ENCODE peak calls at places on chromosomes 3 and 15, in six cellular contexts. S is GM23338, Q is GM23248, N is neural progenitor cell, Z is hepatocyte, M is HCT116. V is an unnamed sample.

GRCh38 chr3:33790091-33790490 is 8.3 kb upstream of the PDCD6IP start:
- DNase-seq in M (no peak), Z (no peak), S (no peak), N (no peak), Q (no peak), V (no peak)

GRCh38 chr3:105970283-105970682 is 101.5 kb upstream of the CBLB start:
- DNase-seq in Z (peak; percentile 11), S (no peak), N (no peak), Q (peak; percentile 69), M (no peak), V (no peak)

GRCh38 chr3:196096382-196096953 is 14.6 kb upstream of the TFRC start:
- DNase-seq in N (no peak), S (no peak), Q (peak; percentile 8), M (no peak), Z (no peak), V (peak; percentile 98)

GRCh38 chr15:77706482-77707244 is 74.0 kb upstream of the LINGO1 start:
- DNase-seq in M (no peak), N (no peak), S (no peak), Q (no peak), Z (no peak), V (no peak)

GRCh38 chr3:194659778-194660177 is 12.2 kb downstream of the LSG1 start:
- DNase-seq in Z (no peak), S (no peak), M (no peak), Q (peak; percentile 9), N (no peak), V (no peak)

GRCh38 chr15:40499931-40500330 is 29.1 kb downstream of the CHST14 start:
- DNase-seq in Z (no peak), Q (no peak), N (no peak), S (no peak), M (no peak), V (no peak)

GRCh38 chr3:121883507-121883906 is 10.7 kb upstream of the SLC15A2 start:
- DNase-seq in Z (peak; percentile 20), M (peak; percentile 18), S (peak; percentile 68), N (peak; percentile 49), Q (peak; percentile 17), V (no peak)

GRCh38 chr3:188627652-188628051 is 473.7 kb downstream of the LPP start:
- DNase-seq in S (no peak), Q (peak; percentile 85), N (no peak), Z (no peak), M (peak; percentile 35), V (no peak)

GRCh38 chr3:3666664-3667063 is 132.6 kb upstream of the LRRN1 start:
- DNase-seq in Q (no peak), M (no peak), Z (no peak), N (no peak), S (no peak), V (peak; percentile 23)

GRCh38 chr3:185175370-185175987 is 22.6 kb upstream of the C3orf70 start:
- DNase-seq in S (peak; percentile 67), M (no peak), Q (no peak), Z (peak; percentile 73), N (peak; percentile 30), V (peak; percentile 72)

GRCh38 chr3:43894176-43895049 is 203.7 kb downstream of the ABHD5 start:
- DNase-seq in N (peak; percentile 93), M (peak; percentile 22), Z (peak; percentile 93), S (peak; percentile 85), Q (peak; percentile 89), V (peak; percentile 66)

GRCh38 chr3:87350367-87351199 is 74.2 kb upstream of the POU1F1 start:
- DNase-seq in N (peak; percentile 68), Q (peak; percentile 71), M (peak; percentile 38), Z (peak; percentile 75), S (peak; percentile 72), V (peak; percentile 65)

DNA sequence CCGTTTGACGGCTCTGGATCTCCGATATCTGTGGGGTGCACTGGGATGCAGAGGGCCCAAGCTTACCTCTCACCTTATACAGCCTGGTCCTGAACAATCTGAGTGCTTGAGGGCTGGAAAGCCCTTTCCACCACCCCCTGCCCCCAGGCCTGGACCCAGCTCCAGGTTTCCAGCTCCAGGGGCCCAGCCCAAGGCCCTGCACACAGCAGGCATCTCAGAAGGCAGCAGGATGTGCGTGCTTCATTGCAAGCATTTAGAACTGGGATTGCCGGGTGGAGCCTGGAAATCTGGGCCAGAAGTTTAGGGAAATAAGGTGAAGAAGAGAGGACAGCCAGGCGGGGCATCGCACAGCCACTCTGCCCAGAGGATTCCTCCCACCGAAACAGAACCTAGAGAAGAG is 25.6 kb downstream of the CCDC33 start:
- DNase-seq in Q (no peak), S (no peak), N (no peak), M (no peak), Z (no peak), V (no peak)
- H3K27me3 ChIP-seq in Q (peaks cover 38% of the 10 kb centered on the region), S (no peaks in the 10 kb centered on the region), N (no peaks in the 10 kb centered on the region), M (peaks cover 47% of the 10 kb centered on the region), Z (peaks cover 11% of the 10 kb centered on the region), V (peaks cover 96% of the 10 kb centered on the region)

GRCh38 chr3:172398484-172398883 is 49.8 kb downstream of the GHSR start:
- DNase-seq in S (no peak), M (no peak), Z (no peak), Q (no peak), N (no peak), V (no peak)
- H3K36me3 ChIP-seq in S (no peaks in the 10 kb centered on the region), M (no peaks in the 10 kb centered on the region), Z (no peaks in the 10 kb centered on the region), Q (peaks cover 79% of the 10 kb centered on the region), N (peaks cover 4% of the 10 kb centered on the region), V (no peaks in the 10 kb centered on the region)

GRCh38 chr3:146072061-146072460 is 88.9 kb downstream of the PLOD2 start:
- DNase-seq in S (no peak), M (no peak), N (no peak), Z (no peak), Q (no peak), V (no peak)

GRCh38 chr3:146080578-146080977 is 80.4 kb downstream of the PLOD2 start:
- DNase-seq in N (no peak), Q (no peak), S (no peak), Z (no peak), M (no peak), V (no peak)

GRCh38 chr3:146078031-146078430 is 83.0 kb downstream of the PLOD2 start:
- DNase-seq in Q (peak; percentile 33), N (no peak), S (no peak), Z (no peak), M (no peak), V (no peak)

GRCh38 chr3:146072824-146073223 is 88.2 kb downstream of the PLOD2 start:
- DNase-seq in N (no peak), Z (no peak), Q (peak; percentile 52), M (no peak), S (no peak), V (peak; percentile 53)

GRCh38 chr3:146077181-146077580 is 83.8 kb downstream of the PLOD2 start:
- DNase-seq in Q (no peak), Z (no peak), N (no peak), M (no peak), S (no peak), V (no peak)
- TF ChIP-seq EZH2phosphoT487 in Q (no peak), Z (no peak), N (no peak), M (no peak), S (no peak), V (no peak)

GRCh38 chr15:88397506-88397905 is 69.7 kb downstream of the MRPL46 start:
- DNase-seq in Z (no peak), N (no peak), M (no peak), S (no peak), Q (no peak), V (no peak)

GRCh38 chr15:88393719-88394519 is 73.3 kb downstream of the MRPL46 start:
- DNase-seq in S (no peak), M (no peak), Z (no peak), Q (peak; percentile 66), N (no peak), V (peak; percentile 16)

GRCh38 chr15:88395241-88395640 is 71.9 kb downstream of the MRPL46 start:
- DNase-seq in M (no peak), Q (no peak), S (no peak), Z (no peak), N (no peak), V (no peak)

GRCh38 chr15:88396382-88396781 is 70.8 kb downstream of the MRPL46 start:
- DNase-seq in N (peak; percentile 45), S (peak; percentile 13), Q (no peak), Z (peak; percentile 35), M (no peak), V (no peak)

GRCh38 chr15:88394553-88395159 is 72.5 kb downstream of the MRPL46 start:
- DNase-seq in Z (no peak), S (no peak), Q (peak; percentile 49), M (no peak), N (no peak), V (no peak)
- H3K27me3 ChIP-seq in Z (no peaks in the 10 kb centered on the region), S (no peaks in the 10 kb centered on the region), Q (no peaks in the 10 kb centered on the region), M (peaks cover 12% of the 10 kb centered on the region), N (no peaks in the 10 kb centered on the region), V (no peaks in the 10 kb centered on the region)

DNA sequence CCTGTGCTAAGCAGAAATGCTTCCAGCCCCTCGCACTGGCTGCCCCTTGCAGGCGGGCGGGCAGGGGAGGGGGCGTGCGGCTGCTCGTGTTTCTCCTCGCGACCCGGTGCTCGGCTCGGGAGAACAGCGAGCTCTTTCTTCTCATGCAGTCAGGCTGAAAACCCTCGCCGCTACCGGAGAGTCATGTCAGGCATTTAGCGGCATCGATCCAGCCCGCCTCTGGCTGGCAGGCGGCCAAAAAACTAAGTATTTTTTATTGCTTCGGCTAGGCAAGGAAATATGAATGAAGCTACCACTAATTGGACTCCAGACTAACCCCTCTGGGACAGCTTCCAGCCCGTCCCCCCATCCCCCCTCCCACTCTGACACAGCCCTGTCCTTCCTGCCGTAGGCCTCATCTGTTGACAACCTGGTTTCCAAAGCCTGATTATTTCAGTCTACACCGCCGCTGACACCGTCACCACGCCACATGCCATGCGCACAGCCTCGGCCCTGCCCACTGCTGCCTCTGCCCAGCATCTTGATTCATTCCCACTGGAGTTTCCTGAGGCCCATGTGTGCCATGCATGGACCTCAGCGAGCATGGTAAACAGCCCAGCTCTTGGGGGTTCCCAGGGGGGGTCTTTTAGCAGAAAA is 35.3 kb downstream of the TLE3 start:
- DNase-seq in Z (peak; percentile 63), S (no peak), Q (no peak), M (no peak), N (peak; percentile 48), V (no peak)
- H3K36me3 ChIP-seq in Z (no peaks in the 10 kb centered on the region), S (peaks cover 8% of the 10 kb centered on the region), Q (peaks cover 26% of the 10 kb centered on the region), M (peaks cover 51% of the 10 kb centered on the region), N (no peaks in the 10 kb centered on the region), V (peaks cover 48% of the 10 kb centered on the region)